ENCODE peak calls at places on chromosomes 2 and 18, in four cellular contexts. V is K562, K is Panc1, Z is HepG2. E is an unnamed sample.

GRCh38 chr18:9120796-9121195 is 15.8 kb upstream of the ANKRD12 start:
- DNase-seq in K (no peak), Z (no peak), V (no peak), E (no peak)

GRCh38 chr2:29747786-29748470 is 173.5 kb downstream of the ALK start:
- DNase-seq in K (peak), V (no peak), Z (peak), E (peak)

GRCh38 chr2:215554689-215555088 is 118.8 kb upstream of the FN1 start:
- DNase-seq in Z (no peak), K (no peak), V (no peak), E (no peak)

GRCh38 chr2:20052229-20052871 is 922 bp upstream of the LAPTM4A start:
- DNase-seq in V (no peak), Z (peak), K (peak), E (no peak)

GRCh38 chr2:227082286-227082685 is 81.7 kb downstream of the COL4A4 start:
- DNase-seq in Z (no peak), V (no peak), K (no peak), E (no peak)

GRCh38 chr18:45730832-45731545 is 7.0 kb downstream of the SLC14A1 start:
- DNase-seq in Z (no peak), K (peak), V (no peak), E (no peak)

GRCh38 chr2:71521436-71521950 is 68.1 kb downstream of the DYSF start:
- DNase-seq in K (no peak), Z (no peak), V (no peak), E (no peak)

GRCh38 chr18:9477509-9477908 is 2.2 kb downstream of the RALBP1 start:
- DNase-seq in Z (no peak), V (no peak), K (no peak), E (no peak)

GRCh38 chr2:29443086-29443485 is 327.9 kb downstream of the CLIP4 start:
- DNase-seq in V (no peak), K (no peak), Z (no peak), E (no peak)

GRCh38 chr18:40159141-40160017 is 1795.7 kb upstream of the PIK3C3 start:
- DNase-seq in V (no peak), K (no peak), Z (peak), E (peak)

GRCh38 chr2:235945608-235946140 is 222.5 kb downstream of the GBX2 start:
- DNase-seq in Z (no peak), V (no peak), K (no peak), E (no peak)

GRCh38 chr18:54739476-54739875 is 88.8 kb upstream of the RAB27B start:
- DNase-seq in V (no peak), Z (no peak), K (no peak), E (no peak)

GRCh38 chr2:224395646-224396390 is 6.1 kb downstream of the FAM124B start:
- DNase-seq in Z (no peak), K (no peak), V (no peak), E (no peak)

GRCh38 chr2:43611987-43612894 is 16.4 kb upstream of the THADA start:
- DNase-seq in K (peak), V (peak), Z (peak), E (peak)

GRCh38 chr18:76544511-76545350 is 49.7 kb upstream of the ZNF516 start:
- DNase-seq in Z (no peak), V (no peak), K (no peak), E (no peak)

GRCh38 chr18:43279015-43279758 is 1.9 kb upstream of the SYT4 start:
- DNase-seq in K (no peak), Z (peak), V (no peak), E (no peak)

GRCh38 chr2:60553496-60553991 is at the start of gene BCL11A:
- DNase-seq in K (no peak), Z (peak), V (no peak), E (peak)

GRCh38 chr2:202703091-202703490 is 68.3 kb downstream of the FAM117B start:
- DNase-seq in K (no peak), V (no peak), Z (no peak), E (no peak)

GRCh38 chr2:128732976-128733431 is 414.3 kb upstream of the HS6ST1 start:
- DNase-seq in V (no peak), Z (no peak), K (no peak), E (no peak)

GRCh38 chr2:218298314-218298875 is 6.1 kb upstream of the TMBIM1 start:
- DNase-seq in K (no peak), V (no peak), Z (no peak), E (no peak)

GRCh38 chr2:37637122-37637875 is 34.1 kb downstream of the CDC42EP3 start:
- DNase-seq in Z (no peak), K (no peak), V (no peak), E (no peak)

DNA sequence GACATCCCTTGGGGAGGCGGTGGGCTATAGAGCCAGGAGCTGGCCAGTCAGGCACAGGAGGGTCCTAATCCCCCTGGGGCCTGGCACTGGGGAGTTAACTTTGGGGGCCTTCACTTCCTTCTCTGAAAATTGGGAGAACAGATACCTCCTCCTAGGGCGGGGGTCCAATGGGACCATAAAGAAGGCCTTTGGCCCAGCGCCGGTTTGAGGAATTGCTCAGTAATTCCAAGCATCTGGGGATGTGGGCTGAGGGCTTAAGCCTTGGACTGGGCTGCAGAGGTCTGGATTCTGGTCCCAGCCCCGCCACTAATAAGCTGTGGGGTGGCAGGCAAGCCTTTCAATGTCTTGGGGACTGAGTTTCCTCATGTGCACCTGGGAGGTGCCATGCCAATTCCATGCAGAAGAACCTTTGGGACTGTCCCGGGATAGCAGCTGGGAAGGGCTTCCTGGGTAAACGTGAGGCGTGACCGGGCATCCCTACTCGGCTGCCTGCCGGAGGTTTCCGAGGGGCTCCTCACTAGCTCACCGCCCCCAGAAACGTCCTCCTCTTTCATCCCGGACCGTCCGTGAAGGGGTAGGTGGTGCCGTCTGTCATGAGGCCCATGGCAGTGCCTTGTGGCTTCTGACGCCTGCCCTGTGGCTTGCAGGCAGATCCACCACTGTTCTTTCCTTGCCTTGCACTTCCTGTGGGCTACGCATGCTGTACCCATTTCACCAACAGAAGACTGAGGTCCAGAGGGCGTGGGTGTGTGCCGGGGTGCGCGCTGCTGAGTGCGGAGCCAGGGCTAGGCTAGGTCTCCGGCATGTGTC is 67.4 kb upstream of the HPCAL1 start:
- DNase-seq in Z (no peak), V (no peak), K (no peak), E (no peak)
- TF ChIP-seq TCF7L2 in Z (no peak), V (no peak), K (no peak), E (no peak)

DNA sequence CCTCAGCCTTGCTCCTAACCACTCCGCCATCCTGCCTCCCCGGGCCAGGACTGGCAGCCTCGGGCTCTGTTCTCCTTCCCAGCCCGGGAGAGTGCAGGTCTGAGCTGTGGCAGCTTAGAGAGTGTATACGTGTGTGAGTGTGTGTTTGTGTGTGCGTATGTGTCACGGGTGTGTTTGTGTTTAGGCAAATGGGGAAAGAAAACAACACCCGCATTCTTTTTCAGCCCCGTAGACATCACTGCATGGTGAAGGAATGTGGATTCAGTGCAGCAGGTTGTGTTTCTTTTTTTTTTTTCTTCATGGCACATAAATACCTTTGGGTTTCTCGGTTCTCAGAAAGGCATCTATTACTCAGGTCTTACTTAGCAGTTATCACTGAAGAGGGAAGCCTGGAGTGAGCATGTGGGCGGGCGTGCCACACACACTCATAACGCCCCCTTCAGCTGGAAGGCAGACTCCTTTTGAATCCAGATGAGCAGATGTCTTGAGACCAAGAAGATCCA is 44.2 kb downstream of the GLI2 start:
- DNase-seq in V (peak), K (no peak), Z (no peak), E (no peak)
- TF ChIP-seq TCF7L2 in V (no peak), K (no peak), Z (no peak), E (no peak)

GRCh38 chr2:15112216-15112615 is 448.9 kb downstream of the NBAS start:
- DNase-seq in Z (no peak), V (no peak), K (no peak), E (peak)
- TF ChIP-seq TCF7L2 in Z (no peak), V (no peak), K (no peak), E (no peak)

GRCh38 chr2:26900831-26901321 is 52.9 kb downstream of the DPYSL5 start:
- DNase-seq in V (no peak), K (no peak), Z (no peak), E (no peak)
- TF ChIP-seq TCF7L2 in V (no peak), K (no peak), Z (no peak), E (no peak)

DNA sequence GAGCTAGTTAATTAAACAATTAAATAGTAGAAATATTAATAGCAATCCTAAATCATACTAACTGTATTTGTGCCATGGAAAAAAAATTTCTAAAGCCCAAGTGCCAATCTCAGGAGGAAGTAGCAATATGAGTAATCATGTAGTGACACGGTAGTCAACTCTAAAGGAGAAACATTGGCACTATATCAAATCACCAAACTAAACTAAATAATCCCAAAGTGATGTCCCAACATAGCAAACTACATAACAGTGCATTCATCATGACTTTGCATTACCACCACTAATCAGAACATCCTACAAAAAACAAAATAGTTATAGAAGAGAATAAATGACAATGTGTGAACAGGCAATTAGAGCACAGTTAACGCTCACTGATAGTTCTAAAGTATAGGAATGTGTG is 195.1 kb downstream of the EXOC6B start:
- DNase-seq in Z (no peak), V (no peak), K (no peak), E (no peak)
- TF ChIP-seq TCF7L2 in Z (no peak), V (no peak), K (no peak), E (no peak)

DNA sequence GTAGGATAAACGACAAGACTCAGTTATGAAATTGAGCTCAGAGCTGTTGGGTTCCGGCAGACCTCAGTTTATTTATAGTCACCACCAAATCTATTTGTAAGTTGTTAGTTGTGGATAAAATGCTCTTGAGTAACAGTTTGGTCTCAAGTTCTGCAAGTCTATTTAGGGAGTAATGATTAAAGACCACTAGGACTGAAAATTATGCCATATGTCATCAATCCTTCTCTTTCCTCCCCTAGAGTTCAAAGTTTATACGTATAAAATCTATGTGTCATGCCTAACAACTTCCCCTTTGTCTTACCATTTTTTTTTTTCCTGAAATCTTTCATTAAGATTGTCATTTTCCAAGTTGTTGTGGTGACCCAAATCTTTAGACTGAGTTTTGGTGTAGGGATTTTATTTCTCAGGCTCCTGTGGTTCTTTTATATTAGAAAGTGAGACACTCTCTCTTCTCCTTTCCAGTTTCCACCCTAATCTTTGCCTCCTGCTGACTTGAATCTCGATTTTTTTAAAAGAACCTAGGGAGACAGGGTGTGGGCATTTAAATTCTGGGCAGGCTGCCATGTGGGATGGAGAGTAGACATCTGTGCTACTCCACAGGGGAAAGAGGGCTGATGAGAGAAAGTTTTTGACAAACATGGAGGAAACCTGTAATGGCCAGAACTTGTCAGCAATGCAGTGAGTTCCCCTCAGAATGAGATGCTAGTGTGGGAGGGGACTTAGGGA is 51.0 kb downstream of the LAMA3 start:
- DNase-seq in V (no peak), Z (no peak), K (no peak), E (no peak)
- TF ChIP-seq TCF7L2 in V (no peak), Z (no peak), K (no peak), E (no peak)

GRCh38 chr18:33495278-33495677 is 54.8 kb upstream of the CCDC178 start:
- DNase-seq in K (peak), V (peak), Z (peak), E (no peak)
- TF ChIP-seq TCF7L2 in K (no peak), V (no peak), Z (no peak), E (no peak)

DNA sequence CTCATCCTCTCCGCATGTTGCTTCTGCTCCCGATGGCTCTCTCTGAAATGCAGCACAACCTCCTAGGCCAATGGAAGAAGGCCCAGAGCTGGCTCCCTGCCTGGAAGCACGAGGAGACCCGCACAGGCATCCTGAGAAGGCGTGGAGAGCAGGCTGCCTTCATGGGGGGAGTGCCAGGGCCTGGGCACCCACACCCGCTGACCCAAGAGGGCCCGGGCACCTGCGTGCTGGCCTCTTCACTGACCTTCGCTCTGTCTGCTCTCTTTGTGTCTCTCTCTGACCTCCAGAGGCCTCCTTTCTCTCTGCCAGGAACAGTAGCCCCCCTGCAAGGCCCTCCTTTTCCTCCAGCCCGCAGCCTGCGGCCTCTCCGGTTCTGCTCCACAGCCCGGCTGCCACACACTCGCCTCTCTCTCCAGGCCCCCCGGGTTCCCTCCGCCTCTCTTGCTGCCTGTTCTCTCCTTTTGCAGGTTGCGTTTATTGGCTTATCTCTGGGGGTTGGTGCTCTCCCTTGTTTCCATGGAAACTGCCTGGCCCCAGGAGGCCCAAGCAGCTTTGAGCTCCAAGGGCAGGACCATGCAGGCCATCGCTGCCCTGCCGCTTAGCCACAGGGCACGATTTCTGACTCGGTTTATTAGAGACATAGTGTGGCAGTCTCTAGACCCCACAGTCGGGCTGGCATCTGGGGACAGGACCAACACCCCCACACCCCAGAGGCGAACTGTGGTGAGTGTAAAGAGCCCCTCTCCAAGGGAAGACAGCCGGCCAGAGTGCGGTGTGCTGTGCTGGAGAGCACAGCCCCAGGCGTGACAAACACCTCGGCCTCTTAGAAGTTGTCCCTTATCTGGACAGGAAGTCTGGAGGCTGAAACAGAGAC is 1.7 kb downstream of the MZT2B start:
- DNase-seq in V (no peak), Z (peak), K (no peak), E (no peak)
- TF ChIP-seq TCF7L2 in V (no peak), Z (no peak), K (no peak), E (no peak)

GRCh38 chr2:241859436-241860183 is 916 bp upstream of the PDCD1 start:
- DNase-seq in K (no peak), Z (no peak), V (peak), E (no peak)
- TF ChIP-seq TCF7L2 in K (no peak), Z (no peak), V (no peak), E (no peak)

DNA sequence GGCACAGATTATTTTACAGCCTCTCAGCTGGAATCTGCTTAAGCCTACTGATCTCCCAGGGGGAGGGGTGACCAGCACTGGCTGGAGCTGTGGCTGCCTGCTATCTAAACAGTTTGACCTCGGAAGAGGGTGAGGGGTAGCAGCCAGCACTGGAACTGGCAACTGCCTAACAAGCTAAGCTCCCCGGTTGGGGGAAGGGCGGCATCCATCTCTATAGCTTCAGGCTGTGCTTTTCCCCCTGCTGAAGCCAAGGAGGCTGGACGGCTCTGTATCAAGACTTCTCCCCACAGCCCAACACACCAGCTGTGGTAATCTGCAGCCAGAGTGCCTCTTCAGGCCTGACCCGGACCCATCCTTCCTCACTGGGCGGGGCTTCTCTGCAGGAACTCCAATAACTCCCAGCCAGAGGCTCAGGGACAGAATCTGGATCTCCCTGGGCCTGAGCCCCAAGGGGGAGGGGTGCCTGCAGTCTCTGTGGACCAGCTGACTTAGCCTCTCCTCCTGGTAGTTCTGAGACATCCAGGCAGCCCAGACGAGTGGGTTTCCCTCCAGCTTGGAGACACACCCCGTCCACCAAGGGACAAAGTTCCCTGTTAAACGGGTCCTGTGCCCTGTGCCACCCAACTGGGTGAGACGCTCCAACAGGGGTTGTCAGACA is 560.2 kb downstream of the LRP1B start:
- DNase-seq in Z (no peak), K (no peak), V (no peak), E (no peak)
- TF ChIP-seq TCF7L2 in Z (no peak), K (no peak), V (no peak), E (no peak)